ENCODE peak calls at places on chromosomes 12 and 14, in ten cellular contexts. H is nephron progenitor cell; N is CD8-positive, alpha-beta T cell; C is AG10803; X is fibroblast of villous mesenchyme; W is WERI-Rb-1; Q is K562; J is uterus; F is left lung; O is astrocyte of the spinal cord. V is an unnamed sample.

GRCh38 chr14:64703393-64704144 is 655 bp upstream of the PLEKHG3 start:
- DNase-seq in C (peak), O (no peak), W (peak), H (no peak), F (no peak), Q (no peak), X (peak), J (no peak), N (no peak), V (no peak)

GRCh38 chr12:98618952-98619351 is 25.5 kb downstream of the SLC25A3 start:
- DNase-seq in X (peak), F (no peak), C (peak), W (no peak), O (no peak), Q (no peak), H (no peak), J (no peak), N (no peak), V (no peak)

GRCh38 chr12:92538970-92539749 is 163.6 kb upstream of the PLEKHG7 start:
- DNase-seq in W (no peak), C (peak), N (no peak), X (peak), J (no peak), F (no peak), H (no peak), Q (no peak), O (peak), V (no peak)

GRCh38 chr14:98864211-98864610 is 407.8 kb downstream of the BCL11B start:
- DNase-seq in W (no peak), J (no peak), Q (no peak), H (no peak), X (no peak), C (no peak), N (no peak), F (no peak), O (no peak), V (no peak)

GRCh38 chr12:92421042-92421441 is 275.4 kb upstream of the BTG1 start:
- DNase-seq in N (no peak), C (no peak), J (no peak), O (no peak), W (no peak), H (no peak), F (no peak), Q (no peak), X (no peak), V (no peak)

GRCh38 chr12:112664569-112664968 is 127.0 kb upstream of the RPH3A start:
- DNase-seq in Q (peak), H (peak), J (no peak), F (no peak), C (no peak), X (peak), W (no peak), N (no peak), O (peak), V (no peak)

GRCh38 chr12:46071335-46071734 is 81.0 kb upstream of the SCAF11 start:
- DNase-seq in J (no peak), X (no peak), Q (no peak), H (no peak), F (no peak), O (no peak), C (no peak), W (no peak), N (no peak), V (no peak)

GRCh38 chr14:61203059-61203753 is 77.9 kb downstream of the TMEM30B start:
- DNase-seq in O (no peak), J (no peak), X (no peak), F (no peak), N (no peak), Q (no peak), W (peak), C (no peak), H (peak), V (no peak)

GRCh38 chr12:107318804-107319535 is 225.6 kb upstream of the CRY1 start:
- DNase-seq in W (peak), O (peak), H (peak), F (peak), C (peak), Q (no peak), N (no peak), X (peak), J (no peak), V (peak)

GRCh38 chr12:95412826-95413311 is 61.1 kb upstream of the METAP2 start:
- DNase-seq in H (no peak), N (no peak), O (peak), W (no peak), F (no peak), J (no peak), X (peak), C (peak), Q (no peak), V (no peak)

GRCh38 chr14:95496690-95497241 is 19.7 kb downstream of the SYNE3 start:
- DNase-seq in H (no peak), F (no peak), C (peak), J (peak), W (no peak), Q (no peak), O (peak), X (peak), N (no peak), V (no peak)

GRCh38 chr14:60756847-60757246 is 22.3 kb downstream of the MNAT1 start:
- DNase-seq in Q (no peak), O (peak), F (no peak), C (peak), X (peak), J (no peak), N (no peak), W (no peak), H (no peak), V (no peak)

GRCh38 chr14:55589171-55589570 is 9.2 kb downstream of the KTN1 start:
- DNase-seq in Q (no peak), W (no peak), C (peak), N (no peak), O (no peak), X (no peak), H (no peak), J (no peak), F (no peak), V (no peak)

GRCh38 chr12:32983968-32984367 is 87.4 kb upstream of the PKP2 start:
- DNase-seq in X (no peak), J (no peak), F (no peak), O (no peak), W (no peak), Q (no peak), N (no peak), C (no peak), H (no peak), V (no peak)

DNA sequence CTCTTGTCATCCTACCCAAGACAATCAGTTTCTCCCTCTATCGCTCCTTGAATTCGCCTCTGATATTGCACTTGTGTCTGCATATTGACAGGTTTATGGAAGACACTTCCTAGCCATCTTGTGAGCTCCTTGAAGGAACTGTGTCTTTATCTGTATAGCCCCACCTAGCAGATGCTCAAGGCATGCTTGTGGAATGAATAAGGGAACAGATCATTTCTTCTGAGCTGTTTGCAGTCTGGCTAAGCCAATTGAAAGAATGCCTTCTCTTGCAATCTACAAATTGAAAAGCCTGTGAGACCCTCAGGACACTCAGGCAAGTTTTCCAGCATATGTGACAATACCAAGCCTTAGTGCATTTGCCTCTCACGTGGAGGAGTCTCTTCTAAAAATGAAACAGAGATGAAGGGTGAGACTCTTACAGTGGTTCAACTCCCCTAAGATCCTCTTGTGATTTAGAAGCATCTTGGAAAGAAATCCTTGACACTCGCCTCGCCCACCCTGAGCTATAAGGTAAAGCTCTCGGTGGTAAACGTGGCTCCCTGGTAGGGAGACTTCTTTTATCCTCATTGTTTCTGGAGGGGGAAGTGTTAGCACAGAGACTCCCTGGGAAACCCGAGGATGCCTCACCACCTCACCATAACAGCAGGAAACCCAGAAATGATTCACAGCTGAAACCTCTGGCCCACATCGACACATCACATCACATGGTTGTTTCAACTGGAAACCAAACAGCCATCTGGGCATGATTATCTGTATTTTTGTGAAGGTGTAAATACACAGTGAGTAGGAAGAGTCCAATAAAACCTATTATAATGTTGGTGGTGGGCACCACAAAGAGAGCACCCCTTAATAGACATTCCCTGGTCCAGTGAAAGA is 112.3 kb upstream of the BCL2L14 start:
- DNase-seq in N (no peak), W (no peak), Q (no peak), O (peak), J (no peak), F (no peak), X (peak), C (peak), H (no peak), V (no peak)
- TF ChIP-seq CTCF in N (no peak), W (no peak), Q (no peak), O (peak), J (no peak), F (no peak), X (peak), C (peak), H (no peak), V (no peak)

GRCh38 chr12:119301367-119301766 is 33.2 kb upstream of the CCDC60 start:
- DNase-seq in O (no peak), F (no peak), W (no peak), X (no peak), N (no peak), J (no peak), C (no peak), H (no peak), Q (no peak), V (no peak)
- TF ChIP-seq CTCF in O (no peak), F (no peak), W (no peak), X (no peak), N (no peak), J (no peak), C (no peak), H (no peak), Q (no peak), V (no peak)

DNA sequence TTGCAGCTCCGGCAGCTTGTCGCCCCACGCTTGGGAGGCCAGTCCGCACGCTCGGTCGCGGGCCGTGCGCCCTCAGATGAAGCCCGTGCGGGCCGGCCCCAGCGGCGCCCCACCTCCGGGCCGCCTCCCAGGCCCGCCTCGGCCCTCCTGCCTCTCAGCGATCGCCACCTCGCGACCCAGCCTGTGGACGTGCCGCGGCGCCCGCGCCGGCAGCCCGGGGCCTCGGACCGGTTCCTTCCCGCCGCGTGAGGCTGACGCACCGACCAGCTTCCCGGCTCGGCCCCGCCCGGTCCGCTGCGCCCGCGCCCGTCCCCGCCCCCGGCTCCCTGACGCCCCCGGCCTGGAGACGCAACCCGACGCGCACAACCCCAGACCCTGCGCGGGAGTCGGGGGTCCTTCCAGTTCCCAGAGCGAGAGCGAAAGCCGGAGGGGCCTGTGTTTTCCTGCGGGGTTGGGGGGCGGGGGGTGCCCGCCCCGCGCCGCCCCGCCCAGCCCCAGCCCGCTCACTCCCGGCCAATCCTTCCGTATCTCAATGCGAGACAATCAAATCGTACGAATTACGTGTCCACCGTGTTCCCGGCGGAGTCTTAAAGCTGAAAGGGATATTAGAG is at the start of gene ERO1A:
- DNase-seq in N (peak), C (peak), W (peak), X (peak), H (peak), Q (peak), J (peak), O (peak), F (peak), V (peak)
- TF ChIP-seq CTCF in N (no peak), C (no peak), W (no peak), X (no peak), H (no peak), Q (no peak), J (no peak), O (no peak), F (no peak), V (no peak)

DNA sequence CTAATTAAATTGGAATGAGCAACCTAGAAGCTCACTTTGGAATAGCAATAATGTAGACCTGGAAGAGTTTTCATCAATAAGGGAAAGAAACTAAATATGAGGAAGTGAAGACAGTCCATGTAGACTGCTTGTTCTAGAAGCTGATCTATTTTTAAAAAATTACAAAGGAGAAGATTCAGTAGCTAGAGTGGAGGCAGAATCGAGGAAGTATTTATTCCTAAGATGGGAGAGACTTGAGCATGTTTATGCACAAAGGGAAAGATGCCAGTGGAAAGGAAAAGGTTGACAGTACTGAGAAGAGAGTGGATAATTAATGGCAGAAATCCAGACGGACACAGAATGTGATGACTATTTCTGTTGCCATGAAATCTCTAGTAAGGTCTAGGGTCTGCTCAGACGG is 156.3 kb upstream of the PDE3A start:
- DNase-seq in O (peak), H (no peak), Q (no peak), J (no peak), N (no peak), F (no peak), X (peak), W (no peak), C (peak), V (no peak)
- TF ChIP-seq CTCF in O (no peak), H (no peak), Q (no peak), J (no peak), N (no peak), F (no peak), X (no peak), W (no peak), C (no peak), V (no peak)

GRCh38 chr12:59372971-59373370 is 222.9 kb upstream of the SLC16A7 start:
- DNase-seq in C (peak), Q (no peak), W (peak), O (peak), H (peak), J (no peak), X (peak), N (no peak), F (no peak), V (no peak)
- TF ChIP-seq CTCF in C (peak), Q (no peak), W (peak), O (peak), H (peak), J (no peak), X (peak), N (no peak), F (no peak), V (no peak)

DNA sequence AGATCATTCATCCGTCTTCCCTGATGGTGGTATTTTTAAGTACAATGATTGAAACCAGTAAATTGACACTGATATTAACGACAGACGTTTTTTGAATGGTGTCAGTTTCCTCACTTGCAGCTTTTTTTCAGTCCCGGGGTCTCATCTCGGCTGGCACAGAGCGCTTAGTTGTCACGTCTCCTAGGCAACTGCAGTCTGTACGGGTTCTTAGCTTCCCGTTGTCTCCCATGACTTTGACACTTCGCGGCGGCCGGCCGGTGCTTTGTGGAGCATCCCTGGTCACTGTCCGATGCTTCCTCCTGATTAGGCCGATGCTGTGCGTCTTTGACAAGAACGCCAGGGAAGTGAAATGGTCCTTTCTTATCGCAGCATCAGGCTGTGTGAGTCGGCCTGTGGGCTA is 67.4 kb downstream of the ADGRD1 start:
- DNase-seq in N (no peak), X (no peak), H (peak), F (peak), J (no peak), C (no peak), Q (no peak), O (no peak), W (no peak), V (no peak)
- TF ChIP-seq CTCF in N (no peak), X (no peak), H (no peak), F (no peak), J (no peak), C (no peak), Q (no peak), O (no peak), W (no peak), V (no peak)

GRCh38 chr12:85955127-85955526 is 81.0 kb downstream of the NTS start:
- DNase-seq in X (peak), O (peak), W (no peak), J (no peak), C (no peak), H (no peak), F (no peak), N (no peak), Q (no peak), V (no peak)
- TF ChIP-seq CTCF in X (peak), O (peak), W (no peak), J (no peak), C (peak), H (no peak), F (no peak), N (no peak), Q (no peak), V (no peak)